ENCODE peak calls at places on chromosomes 5 and 9, in eight cellular contexts. T is HepG2, B is GM23248, E is astrocyte, Z is neural progenitor cell, Q is HCT116, H is PC-3, V is fibroblast of lung. A is an unnamed sample.

GRCh38 chr9:115170674-115171073 is 52.7 kb upstream of the TNC start:
- DNase-seq in Q (peak), H (peak), V (peak), E (peak), T (no peak), B (peak), Z (no peak), A (peak)

GRCh38 chr9:37987467-37987981 is 81.5 kb downstream of the SHB start:
- DNase-seq in Z (no peak), V (no peak), H (no peak), Q (no peak), B (no peak), E (no peak), T (no peak), A (no peak)

GRCh38 chr5:1687301-1687970 is 112.2 kb downstream of the MRPL36 start:
- DNase-seq in V (no peak), Q (no peak), E (no peak), T (no peak), B (no peak), H (no peak), Z (no peak), A (no peak)

GRCh38 chr5:123717139-123717538 is 205.2 kb downstream of the CSNK1G3 start:
- DNase-seq in Q (no peak), E (peak), T (no peak), Z (no peak), B (peak), V (peak), H (peak), A (no peak)

GRCh38 chr9:89746385-89747116 is 141.7 kb downstream of the GADD45G start:
- DNase-seq in B (peak), E (no peak), V (no peak), Z (no peak), Q (no peak), T (no peak), H (no peak), A (no peak)

GRCh38 chr5:138230981-138231589 is 18.0 kb upstream of the CDC23 start:
- DNase-seq in H (peak), B (peak), Q (no peak), V (peak), Z (no peak), E (peak), T (peak), A (peak)

GRCh38 chr9:130243015-130243881 is 22.3 kb upstream of the HMCN2 start:
- DNase-seq in Q (peak), Z (peak), H (peak), E (no peak), B (peak), V (no peak), T (peak), A (peak)

GRCh38 chr5:150289551-150290390 is at the start of gene CAMK2A:
- DNase-seq in E (no peak), Q (no peak), Z (peak), T (no peak), H (no peak), B (no peak), V (no peak), A (no peak)

GRCh38 chr9:133032171-133032570 is 1.4 kb downstream of the GTF3C5 start:
- DNase-seq in V (no peak), H (no peak), B (no peak), Z (no peak), T (no peak), Q (no peak), E (no peak), A (no peak)

GRCh38 chr9:93223241-93224180 is 39.6 kb downstream of the WNK2 start:
- DNase-seq in V (peak), Q (peak), H (peak), E (peak), Z (no peak), T (no peak), B (peak), A (peak)

GRCh38 chr5:66959668-66960067 is 236.9 kb downstream of the CD180 start:
- DNase-seq in B (peak), Q (no peak), V (peak), E (peak), T (peak), Z (no peak), H (peak), A (no peak)

GRCh38 chr9:121887553-121888437 is 205.3 kb downstream of the TTLL11 start:
- DNase-seq in Z (no peak), V (peak), B (peak), T (no peak), Q (no peak), E (no peak), H (no peak), A (peak)

GRCh38 chr5:158640581-158640980 is 459.1 kb downstream of the EBF1 start:
- DNase-seq in V (peak), T (no peak), H (peak), E (peak), Q (no peak), B (peak), Z (no peak), A (no peak)

GRCh38 chr5:150487199-150488061 is 20.5 kb upstream of the NDST1 start:
- DNase-seq in V (no peak), Q (no peak), E (no peak), T (peak), H (peak), Z (no peak), B (peak), A (no peak)

GRCh38 chr5:150625164-150625535 is 15.3 kb upstream of the SYNPO start:
- DNase-seq in H (no peak), B (no peak), Z (no peak), Q (no peak), V (no peak), E (no peak), T (no peak), A (no peak)

GRCh38 chr9:4262735-4263141 is 37.1 kb downstream of the GLIS3 start:
- DNase-seq in Q (peak), H (peak), B (peak), E (peak), V (peak), Z (no peak), T (peak), A (peak)

GRCh38 chr9:21450733-21451394 is 10.6 kb downstream of the IFNA1 start:
- DNase-seq in T (peak), H (no peak), B (peak), Z (no peak), Q (no peak), E (no peak), V (peak), A (no peak)

GRCh38 chr9:128149001-128149701 is at the start of gene LCN2:
- DNase-seq in T (no peak), H (peak), E (no peak), Z (no peak), B (no peak), Q (peak), V (no peak), A (no peak)

GRCh38 chr9:100052375-100052774 is 46.4 kb downstream of the ERP44 start:
- DNase-seq in Z (no peak), E (no peak), H (no peak), B (no peak), T (no peak), V (no peak), Q (no peak), A (peak)

GRCh38 chr9:68530618-68531017 is 10.1 kb downstream of the TMEM252 start:
- DNase-seq in V (no peak), H (no peak), T (peak), Z (peak), B (no peak), E (no peak), Q (no peak), A (peak)

GRCh38 chr5:164518741-164519080 is 1013.3 kb downstream of the MAT2B start:
- DNase-seq in Z (no peak), E (no peak), H (no peak), T (no peak), V (no peak), Q (no peak), B (no peak), A (no peak)

GRCh38 chr9:35598863-35599590 is 6.0 kb upstream of the TESK1 start:
- DNase-seq in B (no peak), Z (no peak), V (no peak), Q (no peak), E (no peak), H (no peak), T (peak), A (no peak)

GRCh38 chr9:134165357-134166315 is 1.3 kb upstream of the RNU6ATAC start:
- DNase-seq in Q (peak), Z (peak), E (no peak), V (peak), T (no peak), B (peak), H (no peak), A (no peak)

GRCh38 chr9:107584186-107584585 is 94.6 kb upstream of the KLF4 start:
- DNase-seq in Z (no peak), B (peak), E (peak), Q (no peak), T (no peak), V (peak), H (no peak), A (no peak)

GRCh38 chr5:103800728-103801127 is 238.1 kb upstream of the NUDT12 start:
- DNase-seq in V (peak), H (peak), E (peak), T (no peak), B (no peak), Q (no peak), Z (no peak), A (no peak)

GRCh38 chr9:4762108-4762888 is 21.3 kb upstream of the AK3 start:
- DNase-seq in V (peak), Q (peak), H (peak), E (peak), Z (peak), B (peak), T (peak), A (peak)

GRCh38 chr5:93395010-93395409 is 186.0 kb downstream of the NR2F1-AS1 start:
- DNase-seq in Q (no peak), E (peak), H (no peak), T (no peak), Z (no peak), B (peak), V (peak), A (no peak)

GRCh38 chr5:178247481-178248456 is 15.2 kb upstream of the PHYKPL start:
- DNase-seq in Q (no peak), H (no peak), B (no peak), T (no peak), Z (no peak), E (no peak), V (no peak), A (no peak)

GRCh38 chr5:124537136-124537919 is 209.1 kb downstream of the ZNF608 start:
- DNase-seq in E (no peak), Z (no peak), T (peak), H (no peak), B (no peak), V (peak), Q (no peak), A (no peak)

DNA sequence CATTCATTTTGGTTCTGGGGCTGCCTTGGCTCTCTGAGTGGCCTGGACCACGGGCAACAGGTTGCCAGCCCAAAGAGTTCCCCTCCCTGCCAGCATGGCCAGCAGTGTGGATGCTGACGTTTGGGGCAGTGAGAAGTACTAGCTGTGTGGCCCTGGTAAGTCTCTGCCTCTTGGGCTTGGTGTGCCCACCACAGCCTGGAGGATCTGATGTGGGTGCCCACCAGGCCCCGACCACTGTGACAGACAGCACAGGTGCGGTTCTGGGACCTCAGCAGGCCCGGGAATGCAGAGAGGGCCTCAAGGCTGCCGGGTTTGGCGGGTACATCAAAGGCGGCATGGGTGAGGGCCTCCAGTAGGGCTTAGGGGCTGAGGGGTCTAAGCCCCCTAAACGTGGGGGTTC is 33.6 kb upstream of the PITX1 start:
- DNase-seq in V (no peak), Q (no peak), Z (no peak), H (no peak), B (no peak), T (no peak), E (no peak), A (no peak)
- H3K27ac ChIP-seq in V (no peak), Q (no peak), Z (no peak), H (no peak), B (no peak), T (no peak), E (no peak), A (no peak)

GRCh38 chr5:176743828-176744583 is 66.4 kb upstream of the UNC5A start:
- DNase-seq in V (no peak), B (no peak), T (no peak), Z (no peak), H (no peak), Q (no peak), E (no peak), A (no peak)

GRCh38 chr5:176741566-176742211 is 68.7 kb upstream of the UNC5A start:
- DNase-seq in Z (no peak), B (no peak), E (no peak), T (no peak), Q (no peak), H (no peak), V (no peak), A (no peak)

GRCh38 chr5:176743136-176743827 is 67.1 kb upstream of the UNC5A start:
- DNase-seq in Z (peak), T (no peak), V (no peak), B (peak), Q (no peak), H (no peak), E (no peak), A (no peak)

GRCh38 chr5:176740702-176741565 is 69.4 kb upstream of the UNC5A start:
- DNase-seq in T (no peak), Z (no peak), B (no peak), V (no peak), H (no peak), E (no peak), Q (no peak), A (no peak)

GRCh38 chr5:176742246-176743105 is 67.9 kb upstream of the UNC5A start:
- DNase-seq in V (no peak), Z (no peak), T (no peak), Q (no peak), E (no peak), B (no peak), H (no peak), A (no peak)
- TF ChIP-seq EZH2 in V (peak), Z (no peak), T (no peak), Q (no peak), E (no peak), B (no peak), H (no peak), A (no peak)

GRCh38 chr5:172170251-172170701 is 17.7 kb downstream of the STK10 start:
- DNase-seq in Q (no peak), V (no peak), T (no peak), B (peak), E (no peak), H (no peak), Z (no peak), A (no peak)

GRCh38 chr5:172168311-172168710 is 19.7 kb downstream of the STK10 start:
- DNase-seq in H (no peak), B (no peak), T (no peak), Q (no peak), E (no peak), Z (no peak), V (no peak), A (no peak)

GRCh38 chr5:172169216-172169615 is 18.8 kb downstream of the STK10 start:
- DNase-seq in B (no peak), V (no peak), T (no peak), E (no peak), Z (no peak), H (no peak), Q (no peak), A (no peak)

GRCh38 chr5:172166030-172166429 is 22.0 kb downstream of the STK10 start:
- DNase-seq in T (no peak), E (no peak), V (no peak), Z (no peak), B (no peak), H (no peak), Q (no peak), A (no peak)

DNA sequence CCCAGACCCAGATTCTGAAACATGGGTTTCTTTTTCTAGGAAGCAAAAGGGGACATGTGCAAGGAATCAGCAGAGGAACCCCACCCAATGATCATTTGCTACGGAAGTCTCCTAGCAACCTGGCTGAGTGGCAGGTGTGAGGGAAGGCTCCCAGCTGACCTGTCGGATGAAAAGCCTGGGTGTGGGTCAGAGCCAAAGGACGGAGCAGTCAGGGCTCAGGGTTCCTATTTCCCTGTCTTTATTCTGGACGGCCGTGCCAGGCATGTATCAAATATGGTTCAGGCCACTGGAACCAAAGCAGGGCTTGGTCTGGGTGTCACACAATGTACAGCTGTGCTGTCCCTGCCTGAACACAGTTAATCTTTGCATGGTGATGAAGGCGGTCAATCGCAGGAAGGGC is 20.1 kb downstream of the STK10 start:
- DNase-seq in H (no peak), E (no peak), T (no peak), V (no peak), B (no peak), Z (peak), Q (no peak), A (no peak)
- H3K27ac ChIP-seq in H (no peak), E (no peak), T (no peak), V (peak), B (no peak), Z (no peak), Q (no peak), A (no peak)

GRCh38 chr5:145824040-145824439 is 11.1 kb downstream of the PRELID2 start:
- DNase-seq in H (no peak), V (peak), Z (no peak), E (peak), T (no peak), B (no peak), Q (no peak), A (peak)
- TF ChIP-seq EZH2 in H (no peak), V (no peak), Z (no peak), E (no peak), T (no peak), B (no peak), Q (no peak), A (no peak)